ENCODE peak calls at places on chromosomes 4 and X, in nine cellular contexts. Q is SK-N-MC, I is NB4, O is EH, W is AG20443, A is nucleus accumbens, F is RCC 7860, S is NCI-H1694, V is hippocampal formation. M is an unnamed sample.

GRCh38 chr4:137705171-137705783 is 173.0 kb upstream of the PCDH18 start:
- DNase-seq in Q (no peak), I (peak; percentile 57), O (peak; percentile 96), W (peak; percentile 70), A (no peak), F (no peak), S (no peak), V (peak; percentile 14), M (peak; percentile 12)

GRCh38 chrX:129843209-129843458 is 552 bp downstream of the ZDHHC9 start:
- DNase-seq in Q (no peak), I (no peak), O (no peak), W (no peak), A (no peak), F (no peak), S (no peak), V (no peak), M (no peak)

GRCh38 chr4:3747582-3747906 is 18.6 kb upstream of the ADRA2C start:
- DNase-seq in Q (no peak), I (peak; percentile 26), O (no peak), W (peak; percentile 48), A (no peak), F (no peak), S (no peak), V (no peak), M (no peak)

GRCh38 chrX:84729809-84730208 is 227.6 kb upstream of the HDX start:
- DNase-seq in Q (no peak), I (peak; percentile 42), O (peak; percentile 41), W (peak; percentile 49), A (no peak), F (no peak), S (peak; percentile 34), V (peak; percentile 39), M (no peak)

GRCh38 chr4:6450709-6451108 is 21.7 kb downstream of the PPP2R2C start:
- DNase-seq in Q (no peak), I (no peak), O (no peak), W (no peak), A (no peak), F (no peak), S (no peak), V (no peak), M (no peak)

GRCh38 chrX:103310592-103311400 is at the start of gene BEX2:
- DNase-seq in Q (no peak), I (no peak), O (peak; percentile 7), W (peak; percentile 22), A (peak; percentile 70), F (no peak), S (peak; percentile 58), V (peak; percentile 43), M (peak; percentile 78)

GRCh38 chrX:45771560-45772340 is 571.1 kb upstream of the DIPK2B start:
- DNase-seq in Q (no peak), I (peak; percentile 71), O (peak; percentile 83), W (no peak), A (no peak), F (peak; percentile 64), S (no peak), V (no peak), M (no peak)

GRCh38 chr4:1767770-1768366 is 25.2 kb upstream of the FGFR3 start:
- DNase-seq in Q (no peak), I (peak; percentile 59), O (peak; percentile 48), W (peak; percentile 80), A (no peak), F (no peak), S (peak; percentile 14), V (no peak), M (no peak)

GRCh38 chr4:97153042-97153441 is 990.2 kb downstream of the STPG2 start:
- DNase-seq in Q (no peak), I (peak; percentile 1), O (no peak), W (no peak), A (no peak), F (no peak), S (no peak), V (peak; percentile 13), M (no peak)

GRCh38 chrX:100479329-100479728 is 69.3 kb upstream of the PCDH19 start:
- DNase-seq in Q (no peak), I (no peak), O (no peak), W (no peak), A (no peak), F (no peak), S (no peak), V (no peak), M (peak; percentile 61)

GRCh38 chrX:150018931-150019331 is 80.6 kb upstream of the EOLA2 start:
- DNase-seq in Q (no peak), I (no peak), O (peak; percentile 77), W (peak; percentile 14), A (no peak), F (no peak), S (no peak), V (no peak), M (no peak)

GRCh38 chr4:87270144-87270543 is 49.7 kb upstream of the KLHL8 start:
- DNase-seq in Q (peak; percentile 5), I (peak; percentile 60), O (peak; percentile 46), W (peak; percentile 53), A (peak; percentile 2), F (peak; percentile 7), S (no peak), V (peak; percentile 70), M (peak; percentile 70)

GRCh38 chrX:65034292-65034640 is 58.0 kb upstream of the ZC4H2 start:
- DNase-seq in Q (no peak), I (no peak), O (no peak), W (peak; percentile 4), A (no peak), F (no peak), S (no peak), V (peak; percentile 1), M (no peak)

GRCh38 chr4:77167866-77168265 is 10.9 kb downstream of the CCNG2 start:
- DNase-seq in Q (no peak), I (no peak), O (no peak), W (no peak), A (no peak), F (no peak), S (no peak), V (no peak), M (no peak)

GRCh38 chr4:174284181-174284886 is 623 bp downstream of the CEP44 start:
- DNase-seq in Q (peak; percentile 50), I (peak; percentile 9), O (peak; percentile 75), W (peak; percentile 51), A (no peak), F (peak; percentile 58), S (peak; percentile 31), V (no peak), M (peak; percentile 31)

GRCh38 chrX:9476810-9477575 is 12.1 kb downstream of the TBL1X start:
- DNase-seq in Q (no peak), I (no peak), O (no peak), W (no peak), A (no peak), F (no peak), S (no peak), V (no peak), M (no peak)

GRCh38 chr4:153233761-153234371 is 29.6 kb downstream of the TRIM2 start:
- DNase-seq in Q (peak; percentile 98), I (no peak), O (peak; percentile 98), W (peak; percentile 79), A (no peak), F (peak; percentile 52), S (no peak), V (no peak), M (no peak)

M was measured in putamen.